ENCODE peak calls at places on chromosomes 2 and 18, in six cellular contexts. L is cardiac muscle cell; O is KG1; W is CD4-positive, alpha-beta T cell; D is stimulated activated CD4-positive, alpha-beta T cell treated with anti-CD3 and anti-CD28 coated beads, Interleukin-12 subunit alpha, Interleukin-12 subunit beta, amount 100 ng/mL, for 24 hours; P is HFFc6. T is an unnamed sample.

GRCh38 chr18:60667016-60667415 is 294.4 kb upstream of the MC4R start:
- DNase-seq in L (no peak), O (no peak), W (no peak), D (no peak), P (no peak), T (no peak)

GRCh38 chr2:216388046-216388884 is 16.0 kb upstream of the MARCHF4 start:
- DNase-seq in L (no peak), O (no peak), W (peak), D (no peak), P (no peak), T (no peak)

GRCh38 chr2:10819714-10820314 is 7.2 kb upstream of the PDIA6 start:
- DNase-seq in L (no peak), O (no peak), W (no peak), D (no peak), P (no peak), T (no peak)

GRCh38 chr2:222248818-222249217 is 50.0 kb downstream of the PAX3 start:
- DNase-seq in L (no peak), O (no peak), W (no peak), D (no peak), P (no peak), T (no peak)

GRCh38 chr2:109045505-109045904 is 56.5 kb upstream of the EDAR start:
- DNase-seq in L (no peak), O (no peak), W (no peak), D (no peak), P (no peak), T (no peak)

GRCh38 chr2:10273215-10274175 is 29.2 kb upstream of the HPCAL1 start:
- DNase-seq in L (no peak), O (no peak), W (no peak), D (no peak), P (no peak), T (no peak)

GRCh38 chr2:198173864-198174263 is 369.5 kb downstream of the PLCL1 start:
- DNase-seq in L (no peak), O (no peak), W (no peak), D (no peak), P (no peak), T (no peak)

GRCh38 chr2:229199267-229199666 is 71.8 kb downstream of the PID1 start:
- DNase-seq in L (no peak), O (no peak), W (no peak), D (no peak), P (no peak), T (no peak)

GRCh38 chr2:186755066-186755465 is 61.2 kb downstream of the FAM171B start:
- DNase-seq in L (no peak), O (no peak), W (no peak), D (no peak), P (no peak), T (no peak)

GRCh38 chr18:67783215-67783946 is 266.9 kb upstream of the DSEL start:
- DNase-seq in L (no peak), O (no peak), W (no peak), D (no peak), P (peak), T (no peak)

GRCh38 chr2:65436825-65437221 is 4.4 kb upstream of the SPRED2 start:
- DNase-seq in L (no peak), O (no peak), W (no peak), D (no peak), P (no peak), T (no peak)

GRCh38 chr2:45337396-45337795 is 273.7 kb downstream of the SRBD1 start:
- DNase-seq in L (no peak), O (no peak), W (no peak), D (no peak), P (no peak), T (no peak)

GRCh38 chr2:128782411-128783192 is 463.9 kb upstream of the HS6ST1 start:
- DNase-seq in L (no peak), O (no peak), W (no peak), D (no peak), P (no peak), T (no peak)